ENCODE peak calls at places on chromosomes 3 and 15, in eight cellular contexts. Q is transverse colon, O is heart left ventricle, B is gastrocnemius medialis, W is K562, X is HepG2, E is adrenal gland, L is testis. J is an unnamed sample.

GRCh38 chr3:172307143-172307560 is 141.1 kb downstream of the GHSR start:
- DNase-seq in Q (no peak), O (no peak), B (no peak), W (peak; percentile 74), X (no peak), E (no peak), L (no peak), J (no peak)

GRCh38 chr15:82681371-82681770 is 28.3 kb downstream of the AP3B2 start:
- DNase-seq in Q (no peak), O (no peak), B (no peak), W (no peak), X (no peak), E (no peak), L (no peak), J (no peak)

GRCh38 chr3:124607163-124607562 is 123.1 kb upstream of the UMPS start:
- DNase-seq in Q (no peak), O (no peak), B (no peak), W (no peak), X (peak; percentile 58), E (no peak), L (no peak), J (no peak)

GRCh38 chr15:99749386-99749785 is 16.1 kb upstream of the LYSMD4 start:
- DNase-seq in Q (peak; percentile 33), O (no peak), B (no peak), W (no peak), X (peak; percentile 50), E (no peak), L (no peak), J (no peak)

GRCh38 chr3:77459926-77460325 is 420.0 kb downstream of the ROBO2 start:
- DNase-seq in Q (no peak), O (no peak), B (no peak), W (no peak), X (no peak), E (no peak), L (no peak), J (no peak)

GRCh38 chr3:195071011-195071728 is 199.8 kb downstream of the XXYLT1 start:
- DNase-seq in Q (peak; percentile 5), O (no peak), B (no peak), W (no peak), X (no peak), E (no peak), L (no peak), J (no peak)

GRCh38 chr3:20040476-20041196 is 390 bp downstream of the KAT2B start:
- DNase-seq in Q (peak; percentile 85), O (peak; percentile 90), B (peak; percentile 81), W (peak; percentile 89), X (peak; percentile 27), E (peak; percentile 82), L (peak; percentile 82), J (peak; percentile 75)

GRCh38 chr3:123390865-123391613 is 57.9 kb downstream of the ADCY5 start:
- DNase-seq in Q (no peak), O (peak; percentile 35), B (no peak), W (no peak), X (no peak), E (peak; percentile 79), L (peak; percentile 65), J (no peak)

GRCh38 chr3:11662392-11662990 is 18.8 kb upstream of the VGLL4 start:
- DNase-seq in Q (no peak), O (no peak), B (no peak), W (no peak), X (peak; percentile 29), E (no peak), L (no peak), J (no peak)

GRCh38 chr15:95988574-95988887 is 342.0 kb upstream of the NR2F2 start:
- DNase-seq in Q (no peak), O (no peak), B (no peak), W (no peak), X (peak; percentile 7), E (no peak), L (no peak), J (no peak)

GRCh38 chr15:46636220-46636619 is 1001.4 kb downstream of the SQOR start:
- DNase-seq in Q (no peak), O (no peak), B (no peak), W (no peak), X (no peak), E (no peak), L (no peak), J (no peak)

GRCh38 chr3:69343875-69344274 is 42.0 kb downstream of the FRMD4B start:
- DNase-seq in Q (no peak), O (no peak), B (no peak), W (no peak), X (no peak), E (no peak), L (no peak), J (no peak)

GRCh38 chr3:169575381-169575780 is 88.1 kb downstream of the MECOM start:
- DNase-seq in Q (no peak), O (no peak), B (no peak), W (no peak), X (no peak), E (no peak), L (no peak), J (no peak)

GRCh38 chr3:108036984-108037741 is 53.7 kb downstream of the CD47 start:
- DNase-seq in Q (no peak), O (no peak), B (no peak), W (no peak), X (no peak), E (no peak), L (no peak), J (no peak)
- H3K4me3 ChIP-seq in Q (no peak overlapping the region), O (no peak overlapping the region), B (no peak overlapping the region), W (no peak overlapping the region), X (no peak overlapping the region), E (no peak overlapping the region), L (no peak overlapping the region), J (no peak overlapping the region)

DNA sequence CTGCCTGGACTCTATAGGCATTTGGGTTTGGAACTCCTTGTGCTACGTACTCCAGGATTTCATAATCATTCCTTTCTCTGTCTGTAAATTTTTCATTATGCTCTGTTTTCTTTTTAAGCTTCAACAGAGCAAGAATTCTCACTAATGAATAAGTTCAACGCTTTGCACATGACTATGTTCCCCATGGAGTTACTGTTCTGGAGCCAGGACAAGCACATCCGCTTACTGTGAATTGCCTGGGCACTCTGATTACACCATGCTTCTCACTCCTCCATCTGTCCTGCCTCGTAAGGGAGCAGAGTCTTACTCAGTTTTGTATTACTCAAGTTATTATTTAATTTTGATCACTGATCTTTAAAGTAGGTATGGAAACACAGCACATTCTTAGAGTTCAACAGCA is 472.7 kb downstream of the RAP2B start:
- DNase-seq in Q (no peak), O (no peak), B (no peak), W (no peak), X (no peak), E (no peak), L (peak; percentile 34), J (no peak)
- TF ChIP-seq POLR2A in Q (no peak), O (no peak), B (no peak), W (no peak), X (no peak), E (no peak), L (no peak), J (no peak)

GRCh38 chr3:188053710-188054379 is 100.1 kb upstream of the LPP start:
- DNase-seq in Q (no peak), O (no peak), B (no peak), W (no peak), X (no peak), E (no peak), L (no peak), J (no peak)

GRCh38 chr3:188049890-188050530 is 103.9 kb upstream of the LPP start:
- DNase-seq in Q (peak; percentile 16), O (no peak), B (no peak), W (no peak), X (no peak), E (no peak), L (no peak), J (no peak)

GRCh38 chr3:188052229-188052965 is 101.6 kb upstream of the LPP start:
- DNase-seq in Q (peak; percentile 70), O (peak; percentile 84), B (peak; percentile 72), W (no peak), X (peak; percentile 90), E (peak; percentile 98), L (peak; percentile 98), J (peak; percentile 54)

GRCh38 chr3:188052966-188053340 is 101.0 kb upstream of the LPP start:
- DNase-seq in Q (no peak), O (no peak), B (no peak), W (no peak), X (peak; percentile 69), E (no peak), L (no peak), J (no peak)

DNA sequence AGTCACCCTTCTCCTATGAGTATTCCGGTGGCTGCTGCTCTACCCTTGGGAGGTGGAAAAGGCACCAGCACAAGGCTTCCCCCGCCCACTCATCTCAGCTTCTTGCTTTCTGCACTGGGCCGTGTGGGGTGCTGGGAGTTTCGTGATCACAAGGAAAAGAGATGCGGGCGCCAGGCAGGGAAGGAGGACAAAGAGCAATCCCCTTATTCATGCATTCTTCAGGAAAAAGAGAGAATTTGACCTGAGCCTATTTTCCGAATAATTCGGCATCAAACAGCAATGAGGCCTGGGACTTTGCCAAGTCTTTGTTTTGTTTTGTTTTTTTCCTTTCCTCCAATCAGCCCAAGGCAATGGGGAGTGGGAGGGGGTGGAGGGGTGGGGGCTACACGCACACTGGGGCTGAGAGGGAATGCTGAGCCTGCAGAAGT is 102.1 kb upstream of the LPP start:
- DNase-seq in Q (peak; percentile 43), O (peak; percentile 64), B (no peak), W (no peak), X (no peak), E (peak; percentile 91), L (peak; percentile 79), J (no peak)
- H3K4me3 ChIP-seq in Q (no peak overlapping the region), O (no peak overlapping the region), B (peak overlapping the region; percentile 29), W (no peak overlapping the region), X (no peak overlapping the region), E (no peak overlapping the region), L (no peak overlapping the region), J (no peak overlapping the region)

DNA sequence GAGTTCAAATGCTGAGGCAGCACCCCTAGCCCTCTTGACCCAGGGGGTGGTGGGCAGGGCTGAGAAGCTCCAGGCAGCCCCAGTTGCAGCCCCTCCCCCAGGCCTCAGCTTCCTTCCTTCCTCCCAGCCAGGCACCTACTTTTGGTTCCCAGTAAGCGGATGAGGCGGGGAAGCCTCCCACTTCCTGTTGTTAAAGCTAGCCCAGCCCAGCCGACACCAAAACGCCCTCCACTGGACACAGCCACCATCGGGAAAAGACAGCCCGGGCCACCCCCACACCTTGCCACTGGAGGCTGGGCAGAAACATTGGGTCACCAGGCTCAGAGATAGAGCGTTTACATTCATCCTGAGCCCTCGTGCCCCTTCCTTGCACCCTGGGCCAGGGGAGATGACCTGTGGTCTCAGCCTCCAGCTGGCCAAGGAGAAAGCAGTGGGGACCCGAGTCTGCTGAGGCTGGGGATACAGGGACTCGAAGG is 3.5 kb downstream of the DUSP7 start:
- DNase-seq in Q (peak; percentile 83), O (peak; percentile 93), B (peak; percentile 79), W (peak; percentile 50), X (peak; percentile 53), E (peak; percentile 94), L (peak; percentile 91), J (peak; percentile 38)
- TF ChIP-seq POLR2A in Q (no peak), O (no peak), B (peak; percentile 4), W (no peak), X (no peak), E (no peak), L (no peak), J (no peak)